ENCODE peak calls at places on chromosomes 5 and 9, in seven cellular contexts. B, W, D, Z, H, N and J are unnamed samples.

GRCh38 chr5:74200560-74200959 is 440.0 kb downstream of the ENC1 start:
- DNase-seq in B (peak), W (no peak), D (no peak), Z (no peak), H (no peak), N (no peak), J (no peak)

GRCh38 chr9:91039125-91039834 is 237.7 kb downstream of the SYK start:
- DNase-seq in B (no peak), W (no peak), D (no peak), Z (no peak), H (no peak), N (peak), J (no peak)

GRCh38 chr9:125431741-125432271 is 170.2 kb downstream of the GAPVD1 start:
- DNase-seq in B (no peak), W (peak), D (no peak), Z (no peak), H (no peak), N (no peak), J (no peak)

GRCh38 chr5:122077451-122078115 is 476 bp downstream of the LOX start:
- DNase-seq in B (peak), W (peak), D (peak), Z (peak), H (peak), N (peak), J (no peak)

GRCh38 chr5:145989428-145989827 is 53.0 kb downstream of the SH3RF2 start:
- DNase-seq in B (no peak), W (no peak), D (no peak), Z (no peak), H (no peak), N (no peak), J (no peak)

GRCh38 chr9:34403554-34404380 is 27.1 kb upstream of the MYORG start:
- DNase-seq in B (peak), W (peak), D (peak), Z (peak), H (peak), N (peak), J (no peak)

GRCh38 chr9:109797509-109797908 is 17.5 kb downstream of the PALM2AKAP2 start:
- DNase-seq in B (no peak), W (no peak), D (no peak), Z (no peak), H (no peak), N (no peak), J (no peak)

GRCh38 chr5:168110384-168110783 is 181.1 kb upstream of the WWC1 start:
- DNase-seq in B (no peak), W (no peak), D (no peak), Z (no peak), H (no peak), N (no peak), J (no peak)

GRCh38 chr9:36154213-36154952 is 14.8 kb upstream of the CCIN start:
- DNase-seq in B (no peak), W (no peak), D (no peak), Z (no peak), H (no peak), N (peak), J (no peak)

GRCh38 chr9:89122944-89123343 is 55.7 kb downstream of the SHC3 start:
- DNase-seq in B (no peak), W (no peak), D (peak), Z (no peak), H (no peak), N (no peak), J (no peak)

GRCh38 chr9:2526071-2526862 is 95.3 kb upstream of the VLDLR start:
- DNase-seq in B (no peak), W (no peak), D (no peak), Z (no peak), H (no peak), N (no peak), J (no peak)

GRCh38 chr9:16622541-16622940 is 247.9 kb downstream of the BNC2 start:
- DNase-seq in B (no peak), W (no peak), D (no peak), Z (no peak), H (no peak), N (no peak), J (no peak)

GRCh38 chr5:62082370-62082778 is 223.6 kb upstream of the KIF2A start:
- DNase-seq in B (no peak), W (no peak), D (peak), Z (no peak), H (no peak), N (no peak), J (no peak)

GRCh38 chr9:32378993-32379729 is 5.3 kb upstream of the ACO1 start:
- DNase-seq in B (peak), W (no peak), D (peak), Z (no peak), H (no peak), N (no peak), J (peak)

GRCh38 chr9:19230356-19231125 is at the start of gene DENND4C:
- DNase-seq in B (peak), W (peak), D (peak), Z (peak), H (peak), N (peak), J (peak)

GRCh38 chr9:98634680-98635079 is 74.1 kb downstream of the GABBR2 start:
- DNase-seq in B (no peak), W (no peak), D (no peak), Z (no peak), H (no peak), N (no peak), J (no peak)

GRCh38 chr9:37415011-37415719 is 7.3 kb upstream of the GRHPR start:
- DNase-seq in B (peak), W (peak), D (peak), Z (peak), H (peak), N (peak), J (peak)

GRCh38 chr5:164354138-164354751 is 848.8 kb downstream of the MAT2B start:
- DNase-seq in B (no peak), W (no peak), D (no peak), Z (no peak), H (no peak), N (no peak), J (no peak)

GRCh38 chr5:1755321-1755949 is 44.2 kb downstream of the MRPL36 start:
- DNase-seq in B (no peak), W (peak), D (no peak), Z (peak), H (no peak), N (peak), J (no peak)

GRCh38 chr5:42228279-42228678 is 195.0 kb upstream of the GHR start:
- DNase-seq in B (no peak), W (no peak), D (no peak), Z (no peak), H (no peak), N (no peak), J (peak)

GRCh38 chr5:76145945-76146344 is 62.8 kb downstream of the SV2C start:
- DNase-seq in B (peak), W (no peak), D (peak), Z (no peak), H (no peak), N (no peak), J (no peak)

GRCh38 chr5:132491368-132492364 is 1.1 kb upstream of the IRF1 start:
- DNase-seq in B (no peak), W (no peak), D (no peak), Z (peak), H (no peak), N (peak), J (no peak)

GRCh38 chr5:110088676-110089436 is 399.1 kb downstream of the MAN2A1 start:
- DNase-seq in B (no peak), W (no peak), D (peak), Z (no peak), H (no peak), N (no peak), J (no peak)

GRCh38 chr5:73997936-73998335 is 371.9 kb downstream of the ARHGEF28 start:
- DNase-seq in B (no peak), W (no peak), D (peak), Z (no peak), H (no peak), N (no peak), J (no peak)

GRCh38 chr5:174082286-174082685 is 36.8 kb downstream of the NSG2 start:
- DNase-seq in B (no peak), W (no peak), D (no peak), Z (no peak), H (no peak), N (no peak), J (no peak)

GRCh38 chr9:13186774-13187173 is 92.7 kb downstream of the MPDZ start:
- DNase-seq in B (no peak), W (no peak), D (no peak), Z (no peak), H (no peak), N (no peak), J (no peak)
- TF ChIP-seq CTCF in B (no peak), W (no peak), D (no peak), Z (no peak), H (no peak), N (no peak), J (no peak)

GRCh38 chr5:16679863-16680262 is 63.1 kb upstream of the RETREG1 start:
- DNase-seq in B (peak), W (no peak), D (no peak), Z (no peak), H (no peak), N (no peak), J (no peak)
- TF ChIP-seq CTCF in B (no peak), W (no peak), D (no peak), Z (no peak), H (no peak), N (no peak), J (no peak)

DNA sequence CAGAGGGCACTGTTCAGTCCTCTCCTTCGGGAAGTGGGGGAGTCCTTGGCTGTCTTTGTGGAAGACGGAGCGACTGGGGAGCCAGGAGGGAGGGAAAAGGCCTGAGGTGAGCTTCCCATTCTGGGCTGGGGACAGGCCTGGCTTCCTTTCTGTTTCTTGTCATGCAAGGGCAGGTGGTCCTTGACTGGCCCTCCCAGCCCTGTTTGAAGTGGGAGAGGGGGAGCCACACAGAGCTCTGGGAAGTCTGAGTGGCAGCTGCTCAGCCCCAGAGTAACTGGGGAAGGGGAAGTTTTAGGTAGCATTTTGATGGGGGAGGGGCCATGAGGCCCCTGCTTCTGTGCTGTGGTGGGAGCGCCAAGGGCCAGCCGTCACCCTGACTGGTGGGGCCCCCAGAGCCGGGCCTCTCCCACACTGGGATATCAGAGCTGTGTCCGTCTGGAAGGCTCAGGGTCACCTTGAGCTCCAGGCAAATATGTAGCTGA is 6.5 kb downstream of the UNC5A start:
- DNase-seq in B (no peak), W (no peak), D (no peak), Z (no peak), H (no peak), N (no peak), J (no peak)
- TF ChIP-seq CTCF in B (no peak), W (no peak), D (no peak), Z (no peak), H (no peak), N (no peak), J (no peak)

GRCh38 chr9:72753261-72753893 is 199.5 kb downstream of the ALDH1A1 start:
- DNase-seq in B (peak), W (no peak), D (no peak), Z (no peak), H (no peak), N (no peak), J (no peak)
- TF ChIP-seq CTCF in B (no peak), W (peak), D (peak), Z (no peak), H (no peak), N (peak), J (peak)

GRCh38 chr5:123120197-123120596 is 31.2 kb downstream of the PRDM6 start:
- DNase-seq in B (no peak), W (no peak), D (no peak), Z (no peak), H (no peak), N (no peak), J (no peak)

GRCh38 chr5:123122273-123122672 is 33.2 kb downstream of the PRDM6 start:
- DNase-seq in B (no peak), W (no peak), D (no peak), Z (no peak), H (no peak), N (no peak), J (no peak)

GRCh38 chr5:123117989-123118388 is 28.9 kb downstream of the PRDM6 start:
- DNase-seq in B (no peak), W (no peak), D (no peak), Z (no peak), H (no peak), N (no peak), J (no peak)

GRCh38 chr5:123116757-123117156 is 27.7 kb downstream of the PRDM6 start:
- DNase-seq in B (no peak), W (no peak), D (no peak), Z (no peak), H (no peak), N (no peak), J (no peak)

DNA sequence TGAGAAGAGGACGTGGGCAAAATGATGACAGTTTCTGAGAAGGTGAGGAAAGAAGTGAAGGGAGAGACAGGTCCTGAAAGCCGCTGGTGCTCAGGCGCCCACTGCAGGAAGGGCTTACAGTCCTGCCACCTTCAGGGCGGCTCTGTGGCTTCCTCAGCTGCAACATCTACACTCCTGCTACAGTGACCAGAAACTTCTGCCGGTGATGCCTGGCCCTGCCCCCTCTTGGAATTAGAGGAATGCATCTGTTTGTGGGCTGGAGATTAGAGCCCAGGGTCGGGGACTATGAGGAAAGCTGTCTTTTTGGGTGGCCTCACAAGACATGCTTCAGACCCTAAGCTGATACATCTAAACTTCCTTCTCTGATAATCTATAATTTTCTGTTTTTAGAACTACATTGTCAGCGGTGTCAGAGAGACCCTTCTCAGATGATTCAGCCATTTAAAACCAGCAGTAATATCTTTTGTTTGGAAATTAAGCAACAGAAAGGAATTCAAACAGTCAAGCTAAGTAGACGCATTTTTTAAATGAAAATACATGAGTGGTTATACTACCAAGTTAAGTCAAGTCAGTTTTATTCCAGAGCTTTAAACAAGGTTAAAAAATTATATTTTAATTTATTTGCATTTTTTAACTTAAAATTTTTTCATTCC is 30.4 kb downstream of the PRDM6 start:
- DNase-seq in B (peak), W (no peak), D (no peak), Z (no peak), H (no peak), N (no peak), J (no peak)
- TF ChIP-seq CTCF in B (no peak), W (no peak), D (no peak), Z (no peak), H (peak), N (no peak), J (no peak)